ENCODE peak calls at places on chromosome 19, in eight cellular contexts. One of them, this sample, is unnamed.

GRCh38 chr19:38361633-38362075 is 12.7 kb upstream of the PSMD8 start:
- DNase-seq in DND-41: no peak
- DNase-seq in IMR-90: peak; percentile 57
- DNase-seq in heart right ventricle: peak; percentile 79
- DNase-seq in transverse colon: peak; percentile 79
- DNase-seq in pancreas: peak; percentile 68
- DNase-seq in sigmoid colon: peak; percentile 79
- DNase-seq in GM23338: peak; percentile 99
- DNase-seq in this sample: peak; percentile 57

GRCh38 chr19:2484178-2484937 is 8.4 kb downstream of the GADD45B start:
- DNase-seq in GM23338: no peak
- DNase-seq in pancreas: no peak
- DNase-seq in DND-41: no peak
- DNase-seq in sigmoid colon: no peak
- DNase-seq in heart right ventricle: no peak
- DNase-seq in IMR-90: no peak
- DNase-seq in transverse colon: no peak
- DNase-seq in this sample: no peak

GRCh38 chr19:39409207-39409885 is 2.7 kb downstream of the ZFP36 start:
- DNase-seq in heart right ventricle: peak; percentile 94
- DNase-seq in sigmoid colon: peak; percentile 97
- DNase-seq in IMR-90: peak; percentile 61
- DNase-seq in DND-41: peak; percentile 73
- DNase-seq in GM23338: peak; percentile 99
- DNase-seq in pancreas: peak; percentile 94
- DNase-seq in transverse colon: peak; percentile 96
- DNase-seq in this sample: peak; percentile 94

GRCh38 chr19:27870293-27870692 is 1342.7 kb downstream of the UQCRFS1 start:
- DNase-seq in heart right ventricle: no peak
- DNase-seq in transverse colon: no peak
- DNase-seq in pancreas: no peak
- DNase-seq in GM23338: no peak
- DNase-seq in sigmoid colon: no peak
- DNase-seq in DND-41: no peak
- DNase-seq in IMR-90: no peak
- DNase-seq in this sample: no peak

GRCh38 chr19:3291644-3292043 is 67.2 kb downstream of the CELF5 start:
- DNase-seq in heart right ventricle: no peak
- DNase-seq in transverse colon: no peak
- DNase-seq in sigmoid colon: no peak
- DNase-seq in GM23338: no peak
- DNase-seq in pancreas: no peak
- DNase-seq in DND-41: no peak
- DNase-seq in IMR-90: no peak
- DNase-seq in this sample: no peak

GRCh38 chr19:55014714-55015113 is 23.4 kb downstream of the GP6 start:
- DNase-seq in pancreas: no peak
- DNase-seq in heart right ventricle: peak; percentile 22
- DNase-seq in sigmoid colon: peak; percentile 65
- DNase-seq in transverse colon: no peak
- DNase-seq in DND-41: no peak
- DNase-seq in GM23338: no peak
- DNase-seq in IMR-90: no peak
- DNase-seq in this sample: peak; percentile 22

GRCh38 chr19:53867225-53868090 is at the start of gene MYADM:
- DNase-seq in IMR-90: peak; percentile 97
- DNase-seq in GM23338: peak; percentile 100
- DNase-seq in pancreas: peak; percentile 99
- DNase-seq in DND-41: peak; percentile 63
- DNase-seq in transverse colon: peak; percentile 100
- DNase-seq in heart right ventricle: peak; percentile 99
- DNase-seq in sigmoid colon: peak; percentile 100
- DNase-seq in this sample: peak; percentile 100

GRCh38 chr19:44608391-44608821 is 5.0 kb upstream of the IGSF23 start:
- DNase-seq in DND-41: no peak
- DNase-seq in IMR-90: peak; percentile 69
- DNase-seq in heart right ventricle: no peak
- DNase-seq in sigmoid colon: no peak
- DNase-seq in pancreas: no peak
- DNase-seq in transverse colon: no peak
- DNase-seq in GM23338: no peak
- DNase-seq in this sample: no peak

GRCh38 chr19:6414033-6414643 is 10.5 kb downstream of the KHSRP start:
- DNase-seq in pancreas: no peak
- DNase-seq in heart right ventricle: no peak
- DNase-seq in DND-41: no peak
- DNase-seq in sigmoid colon: no peak
- DNase-seq in GM23338: peak; percentile 73
- DNase-seq in transverse colon: no peak
- DNase-seq in IMR-90: no peak
- DNase-seq in this sample: no peak

GRCh38 chr19:3931041-3931440 is 1.8 kb upstream of the NMRK2 start:
- DNase-seq in DND-41: no peak
- DNase-seq in sigmoid colon: no peak
- DNase-seq in GM23338: no peak
- DNase-seq in transverse colon: peak; percentile 14
- DNase-seq in IMR-90: no peak
- DNase-seq in heart right ventricle: peak; percentile 75
- DNase-seq in pancreas: peak; percentile 28
- DNase-seq in this sample: no peak

GRCh38 chr19:23415561-23416191 is 20.4 kb upstream of the ZNF91 start:
- DNase-seq in sigmoid colon: no peak
- DNase-seq in pancreas: peak; percentile 23
- DNase-seq in heart right ventricle: peak; percentile 31
- DNase-seq in transverse colon: peak; percentile 86
- DNase-seq in DND-41: no peak
- DNase-seq in IMR-90: no peak
- DNase-seq in GM23338: peak; percentile 97
- DNase-seq in this sample: no peak

GRCh38 chr19:28710278-28710677 is 502.7 kb downstream of the UQCRFS1 start:
- DNase-seq in transverse colon: no peak
- DNase-seq in sigmoid colon: no peak
- DNase-seq in GM23338: peak; percentile 79
- DNase-seq in heart right ventricle: no peak
- DNase-seq in DND-41: no peak
- DNase-seq in IMR-90: peak; percentile 67
- DNase-seq in pancreas: no peak
- DNase-seq in this sample: no peak

GRCh38 chr19:55258476-55258827 is 365 bp downstream of the PPP6R1 start:
- DNase-seq in DND-41: peak; percentile 52
- DNase-seq in sigmoid colon: no peak
- DNase-seq in heart right ventricle: no peak
- DNase-seq in transverse colon: no peak
- DNase-seq in IMR-90: no peak
- DNase-seq in pancreas: no peak
- DNase-seq in GM23338: no peak
- DNase-seq in this sample: no peak

GRCh38 chr19:1040476-1041271 is 767 bp downstream of the ABCA7 start:
- DNase-seq in DND-41: peak; percentile 92
- DNase-seq in pancreas: peak; percentile 90
- DNase-seq in transverse colon: peak; percentile 94
- DNase-seq in heart right ventricle: peak; percentile 92
- DNase-seq in GM23338: peak; percentile 98
- DNase-seq in sigmoid colon: peak; percentile 93
- DNase-seq in IMR-90: peak; percentile 93
- DNase-seq in this sample: peak; percentile 74

GRCh38 chr19:2529473-2529918 is 53.6 kb downstream of the GADD45B start:
- DNase-seq in GM23338: no peak
- DNase-seq in DND-41: no peak
- DNase-seq in heart right ventricle: no peak
- DNase-seq in sigmoid colon: no peak
- DNase-seq in pancreas: no peak
- DNase-seq in IMR-90: peak; percentile 96
- DNase-seq in transverse colon: peak; percentile 42
- DNase-seq in this sample: no peak

GRCh38 chr19:17471410-17472125 is 1.2 kb downstream of the SLC27A1 start:
- DNase-seq in sigmoid colon: no peak
- DNase-seq in GM23338: peak; percentile 42
- DNase-seq in DND-41: no peak
- DNase-seq in transverse colon: no peak
- DNase-seq in IMR-90: no peak
- DNase-seq in pancreas: no peak
- DNase-seq in heart right ventricle: no peak
- DNase-seq in this sample: no peak

DNA sequence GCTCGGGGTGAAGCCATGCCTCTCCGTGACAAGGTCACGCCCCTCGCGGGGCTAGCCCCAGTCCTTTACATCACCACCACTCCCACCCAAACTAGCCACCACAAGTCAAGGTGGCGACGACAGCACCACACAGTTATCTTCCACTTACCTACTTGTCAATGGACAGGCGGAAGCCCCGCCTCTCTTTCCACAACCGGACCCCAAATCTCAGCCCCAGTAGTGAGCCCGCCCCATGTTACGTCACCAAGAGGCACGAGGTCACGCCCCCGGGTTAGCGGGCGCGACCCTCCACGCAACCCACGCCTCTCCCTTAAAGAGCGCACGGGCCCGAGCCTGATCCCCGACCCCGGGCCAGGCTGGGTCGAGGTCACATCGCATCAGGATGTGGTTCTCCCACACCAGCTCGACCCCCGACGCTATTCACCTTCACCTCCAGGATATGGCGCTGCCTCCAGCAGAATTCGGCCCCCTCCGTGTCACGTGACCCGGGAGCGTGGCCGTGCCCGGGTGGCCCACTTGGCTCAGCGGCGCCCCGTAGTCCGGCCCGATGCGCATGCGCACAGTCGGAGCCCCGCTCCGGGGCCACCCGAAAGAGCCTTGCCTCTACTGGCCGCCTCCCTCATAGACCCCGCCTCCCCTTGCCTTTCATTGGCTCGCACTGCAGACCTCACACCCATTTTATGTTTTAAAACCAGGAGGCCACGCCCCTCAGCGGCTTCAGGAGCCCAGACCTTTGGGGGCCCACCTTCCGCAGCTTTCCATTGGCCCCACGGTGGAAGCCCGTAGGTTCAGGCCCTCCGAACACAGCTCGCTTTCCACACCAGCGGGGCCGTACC is 18.2 kb downstream of the SYDE1 start:
- DNase-seq in DND-41: peak; percentile 99
- DNase-seq in pancreas: peak; percentile 98
- DNase-seq in GM23338: peak; percentile 100
- DNase-seq in heart right ventricle: peak; percentile 99
- DNase-seq in sigmoid colon: peak; percentile 100
- DNase-seq in transverse colon: peak; percentile 99
- DNase-seq in IMR-90: peak; percentile 95
- DNase-seq in this sample: peak; percentile 97
- TF ChIP-seq CTCF in DND-41: peak; percentile 39
- TF ChIP-seq CTCF in pancreas: no peak
- TF ChIP-seq CTCF in GM23338: no peak
- TF ChIP-seq CTCF in heart right ventricle: no peak
- TF ChIP-seq CTCF in sigmoid colon: peak; percentile 18
- TF ChIP-seq CTCF in transverse colon: no peak
- TF ChIP-seq CTCF in IMR-90: no peak
- TF ChIP-seq CTCF in this sample: peak; percentile 49

GRCh38 chr19:10288662-10289166 is 1.0 kb upstream of the ICAM5 start:
- DNase-seq in heart right ventricle: no peak
- DNase-seq in GM23338: peak; percentile 83
- DNase-seq in sigmoid colon: no peak
- DNase-seq in DND-41: no peak
- DNase-seq in transverse colon: peak; percentile 66
- DNase-seq in IMR-90: peak; percentile 40
- DNase-seq in pancreas: no peak
- DNase-seq in this sample: no peak
- H3K4me1 ChIP-seq in heart right ventricle: peaks cover 23% of the 10 kb centered on the region
- H3K4me1 ChIP-seq in GM23338: peaks cover 24% of the 10 kb centered on the region
- H3K4me1 ChIP-seq in sigmoid colon: peaks cover 58% of the 10 kb centered on the region
- H3K4me1 ChIP-seq in DND-41: peaks cover 23% of the 10 kb centered on the region
- H3K4me1 ChIP-seq in transverse colon: peaks cover 36% of the 10 kb centered on the region
- H3K4me1 ChIP-seq in IMR-90: peaks cover 24% of the 10 kb centered on the region
- H3K4me1 ChIP-seq in pancreas: peaks cover 9% of the 10 kb centered on the region
- H3K4me1 ChIP-seq in this sample: no peaks in the 10 kb centered on the region

GRCh38 chr19:30388327-30388726 is 16.1 kb downstream of the ZNF536 start:
- DNase-seq in DND-41: no peak
- DNase-seq in pancreas: no peak
- DNase-seq in sigmoid colon: no peak
- DNase-seq in transverse colon: no peak
- DNase-seq in IMR-90: no peak
- DNase-seq in GM23338: no peak
- DNase-seq in heart right ventricle: no peak
- DNase-seq in this sample: no peak

GRCh38 chr19:30387311-30388115 is 15.3 kb downstream of the ZNF536 start:
- DNase-seq in sigmoid colon: no peak
- DNase-seq in heart right ventricle: no peak
- DNase-seq in GM23338: no peak
- DNase-seq in DND-41: no peak
- DNase-seq in transverse colon: no peak
- DNase-seq in pancreas: no peak
- DNase-seq in IMR-90: no peak
- DNase-seq in this sample: no peak

GRCh38 chr19:30385666-30386065 is 13.5 kb downstream of the ZNF536 start:
- DNase-seq in sigmoid colon: no peak
- DNase-seq in IMR-90: no peak
- DNase-seq in heart right ventricle: no peak
- DNase-seq in pancreas: no peak
- DNase-seq in GM23338: no peak
- DNase-seq in DND-41: no peak
- DNase-seq in transverse colon: no peak
- DNase-seq in this sample: no peak

GRCh38 chr19:30385174-30385573 is 13.0 kb downstream of the ZNF536 start:
- DNase-seq in IMR-90: no peak
- DNase-seq in transverse colon: no peak
- DNase-seq in heart right ventricle: no peak
- DNase-seq in sigmoid colon: no peak
- DNase-seq in pancreas: no peak
- DNase-seq in GM23338: no peak
- DNase-seq in DND-41: no peak
- DNase-seq in this sample: no peak

GRCh38 chr19:30386551-30387143 is 14.5 kb downstream of the ZNF536 start:
- DNase-seq in DND-41: no peak
- DNase-seq in sigmoid colon: no peak
- DNase-seq in transverse colon: no peak
- DNase-seq in pancreas: no peak
- DNase-seq in GM23338: no peak
- DNase-seq in heart right ventricle: no peak
- DNase-seq in IMR-90: no peak
- DNase-seq in this sample: no peak
- TF ChIP-seq CTCF in DND-41: no peak
- TF ChIP-seq CTCF in sigmoid colon: no peak
- TF ChIP-seq CTCF in transverse colon: no peak
- TF ChIP-seq CTCF in pancreas: no peak
- TF ChIP-seq CTCF in GM23338: no peak
- TF ChIP-seq CTCF in heart right ventricle: no peak
- TF ChIP-seq CTCF in IMR-90: no peak
- TF ChIP-seq CTCF in this sample: no peak

DNA sequence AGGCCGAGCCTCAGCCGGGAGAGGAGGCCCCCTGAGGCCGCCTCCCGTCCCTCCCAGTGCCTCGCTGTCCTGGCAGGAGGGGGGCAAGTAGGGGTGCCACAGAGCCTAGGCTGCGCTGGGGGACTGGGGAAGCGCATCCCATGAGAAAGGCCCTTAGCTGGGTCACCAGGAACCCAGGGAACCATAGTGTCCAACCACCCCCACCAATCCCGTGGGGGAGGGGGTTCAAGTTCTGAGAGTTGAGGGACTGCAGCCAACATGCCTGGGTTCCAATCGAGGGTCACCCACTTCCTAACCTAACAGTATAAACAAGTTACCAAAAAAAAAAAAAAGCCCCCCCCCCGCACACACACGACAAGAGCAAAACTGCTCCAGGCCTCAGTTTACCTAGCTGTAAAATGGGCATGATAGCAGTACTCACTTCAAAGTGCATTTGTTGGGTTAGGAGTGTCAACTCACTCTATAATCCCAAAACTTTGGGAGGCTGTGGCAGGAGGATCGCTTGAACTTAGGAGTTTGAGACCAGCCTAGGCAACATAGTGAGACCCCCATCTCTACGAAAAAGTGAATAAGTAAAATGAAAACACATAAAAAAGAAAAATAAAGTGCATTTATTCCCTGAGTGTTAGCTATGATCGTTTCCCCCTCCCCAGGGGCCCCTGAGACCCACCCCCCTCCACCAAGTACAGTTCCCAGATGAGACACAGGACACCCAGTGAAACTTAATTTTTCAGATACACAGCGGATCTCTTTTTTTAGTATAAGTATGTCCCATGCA is 28.8 kb upstream of the NANOS3 start:
- DNase-seq in transverse colon: no peak
- DNase-seq in DND-41: no peak
- DNase-seq in GM23338: no peak
- DNase-seq in pancreas: no peak
- DNase-seq in sigmoid colon: no peak
- DNase-seq in heart right ventricle: no peak
- DNase-seq in IMR-90: no peak
- DNase-seq in this sample: no peak
- H3K4me1 ChIP-seq in transverse colon: peaks cover 48% of the 10 kb centered on the region
- H3K4me1 ChIP-seq in DND-41: peaks cover 28% of the 10 kb centered on the region
- H3K4me1 ChIP-seq in GM23338: peaks cover 43% of the 10 kb centered on the region
- H3K4me1 ChIP-seq in pancreas: peaks cover 22% of the 10 kb centered on the region
- H3K4me1 ChIP-seq in sigmoid colon: peaks cover 74% of the 10 kb centered on the region
- H3K4me1 ChIP-seq in heart right ventricle: peaks cover 32% of the 10 kb centered on the region
- H3K4me1 ChIP-seq in IMR-90: peaks cover 44% of the 10 kb centered on the region
- H3K4me1 ChIP-seq in this sample: peaks cover 42% of the 10 kb centered on the region